ENCODE peak calls at places on chromosomes 3 and 15, in seven cellular contexts. C, Z, S, M, L, H and R are unnamed samples.
A peak's percentile ranks its signal among the peaks of the same experiment; 100 is the strongest.

GRCh38 chr3:133469140-133469731 is 69.4 kb downstream of the BFSP2 start:
- DNase-seq in H (no peak), C (no peak), M (no peak), Z (no peak), S (no peak), L (no peak), R (no peak)

GRCh38 chr15:79978694-79979519 is 7.9 kb upstream of the BCL2A1 start:
- DNase-seq in C (peak; percentile 11), S (no peak), M (no peak), Z (no peak), H (peak; percentile 69), L (no peak), R (peak; percentile 13)

GRCh38 chr15:78930577-78931388 is 14.1 kb downstream of the CTSH start:
- DNase-seq in M (no peak), L (no peak), H (no peak), Z (no peak), C (no peak), S (no peak), R (no peak)

GRCh38 chr3:158731525-158731924 is 732 bp downstream of the RARRES1 start:
- DNase-seq in L (no peak), S (no peak), Z (no peak), H (no peak), C (no peak), M (no peak), R (no peak)

GRCh38 chr3:53255360-53255774 is 455 bp downstream of the TKT start:
- DNase-seq in M (no peak), Z (peak; percentile 39), S (peak; percentile 22), C (peak; percentile 51), H (peak; percentile 44), L (peak; percentile 49), R (peak; percentile 56)

GRCh38 chr3:100041328-100041749 is 73.0 kb downstream of the FILIP1L start:
- DNase-seq in H (no peak), M (no peak), Z (no peak), L (no peak), C (no peak), S (no peak), R (no peak)

GRCh38 chr3:63202529-63202928 is 75.6 kb upstream of the SYNPR start:
- DNase-seq in H (no peak), Z (no peak), L (no peak), C (no peak), S (no peak), M (no peak), R (no peak)

GRCh38 chr3:147616998-147617619 is 207.9 kb downstream of the ZIC1 start:
- DNase-seq in H (no peak), M (peak; percentile 17), L (no peak), C (no peak), S (no peak), Z (no peak), R (no peak)

GRCh38 chr3:150080058-150080730 is 109.5 kb upstream of the PFN2 start:
- DNase-seq in Z (no peak), L (no peak), S (no peak), C (no peak), M (no peak), H (no peak), R (no peak)

GRCh38 chr3:194032828-194033435 is 103.0 kb upstream of the HES1 start:
- DNase-seq in L (no peak), S (no peak), H (no peak), M (no peak), Z (no peak), C (peak; percentile 33), R (no peak)

GRCh38 chr15:80153900-80154299 is 1.1 kb downstream of the FAH start:
- DNase-seq in Z (no peak), M (no peak), S (no peak), H (no peak), L (no peak), C (no peak), R (no peak)

GRCh38 chr15:33234019-33234418 is 39.5 kb upstream of the FMN1 start:
- DNase-seq in H (peak; percentile 10), Z (no peak), C (no peak), L (no peak), M (peak; percentile 6), S (no peak), R (no peak)

GRCh38 chr3:108292905-108293328 is 3.4 kb upstream of the HHLA2 start:
- DNase-seq in C (no peak), H (peak; percentile 45), Z (no peak), M (no peak), L (no peak), S (no peak), R (no peak)

GRCh38 chr15:34360298-34360697 is 6.7 kb downstream of the LPCAT4 start:
- DNase-seq in L (no peak), Z (no peak), H (no peak), M (no peak), S (no peak), C (no peak), R (no peak)

GRCh38 chr3:184262166-184262926 is 993 bp upstream of the CAMK2N2 start:
- DNase-seq in S (no peak), C (peak; percentile 21), H (peak; percentile 50), M (peak; percentile 56), L (peak; percentile 21), Z (no peak), R (no peak)

GRCh38 chr3:58580826-58581327 is 3.7 kb upstream of the FAM107A start:
- DNase-seq in S (no peak), C (no peak), Z (no peak), H (no peak), L (no peak), M (no peak), R (no peak)

GRCh38 chr15:90552162-90552928 is 22.6 kb downstream of the CRTC3 start:
- DNase-seq in S (no peak), Z (no peak), C (no peak), L (no peak), H (no peak), M (no peak), R (no peak)

GRCh38 chr15:82158811-82159210 is 103.7 kb downstream of the EFL1 start:
- DNase-seq in H (no peak), S (no peak), C (no peak), Z (no peak), L (no peak), M (no peak), R (no peak)

GRCh38 chr15:93730724-93731123 is 500.6 kb upstream of the MCTP2 start:
- DNase-seq in C (no peak), M (no peak), S (no peak), Z (no peak), L (no peak), H (no peak), R (no peak)

GRCh38 chr3:52055537-52056351 is 627 bp downstream of the DUSP7 start:
- DNase-seq in S (no peak), L (peak; percentile 58), M (no peak), Z (peak; percentile 39), C (peak; percentile 47), H (peak; percentile 48), R (no peak)